ENCODE peak calls at places on chromosomes 5 and 9, in seven cellular contexts. P is DND-41, O is A549, Y is left ventricle myocardium inferior, I is psoas muscle, E is colonic mucosa, X is sigmoid colon. B is an unnamed sample. For H3K4me1, the result is how much of the 10 kb centered on the place peaks cover.

GRCh38 chr5:142317673-142318261 is 7.1 kb downstream of the SPRY4 start:
- DNase-seq in I (no peak), X (no peak), Y (peak), P (no peak), O (no peak), E (no peak), B (no peak)

GRCh38 chr9:72473474-72474241 is 47.8 kb upstream of the TMC1 start:
- DNase-seq in P (no peak), Y (no peak), E (no peak), I (no peak), X (no peak), O (peak), B (no peak)

GRCh38 chr5:115838885-115839518 is 2.4 kb downstream of the ATG12 start:
- DNase-seq in O (peak), E (no peak), I (no peak), Y (no peak), X (no peak), P (peak), B (no peak)

GRCh38 chr5:27316283-27316675 is 277.9 kb upstream of the CDH9 start:
- DNase-seq in X (no peak), P (no peak), O (peak), Y (no peak), E (no peak), I (no peak), B (no peak)

GRCh38 chr5:80238078-80238477 is 17.8 kb downstream of the SERINC5 start:
- DNase-seq in I (no peak), P (no peak), X (no peak), E (no peak), Y (no peak), O (no peak), B (no peak)

GRCh38 chr5:148020247-148020646 is 43.5 kb upstream of the SPINK5 start:
- DNase-seq in O (no peak), I (no peak), X (no peak), E (no peak), Y (no peak), P (no peak), B (no peak)

GRCh38 chr5:159582756-159583523 is 252.7 kb upstream of the IL12B start:
- DNase-seq in O (peak), Y (no peak), I (no peak), P (no peak), E (no peak), X (no peak), B (no peak)

GRCh38 chr5:176794509-176794908 is 15.8 kb upstream of the UNC5A start:
- DNase-seq in O (no peak), X (no peak), E (no peak), Y (no peak), P (no peak), I (no peak), B (no peak)

GRCh38 chr9:137129089-137129455 is 9.9 kb upstream of the GRIN1 start:
- DNase-seq in O (peak), X (no peak), Y (no peak), I (no peak), P (peak), E (peak), B (peak)

GRCh38 chr5:683619-684481 is 9.3 kb downstream of the TPPP start:
- DNase-seq in Y (peak), E (no peak), P (no peak), X (peak), I (peak), O (no peak), B (peak)

GRCh38 chr5:56409331-56410190 is 176.4 kb upstream of the ANKRD55 start:
- DNase-seq in X (no peak), Y (no peak), O (peak), E (no peak), I (no peak), P (no peak), B (peak)

GRCh38 chr9:107717608-107718314 is 228.2 kb upstream of the KLF4 start:
- DNase-seq in O (no peak), P (no peak), Y (no peak), E (peak), I (no peak), X (no peak), B (no peak)

GRCh38 chr9:24257726-24258125 is 288.0 kb downstream of the IZUMO3 start:
- DNase-seq in X (no peak), E (no peak), P (no peak), Y (no peak), O (no peak), I (no peak), B (no peak)

GRCh38 chr5:171897231-171897630 is 109.2 kb downstream of the FBXW11 start:
- DNase-seq in X (no peak), P (peak), Y (no peak), O (no peak), I (no peak), E (no peak), B (no peak)

GRCh38 chr9:86047361-86047760 is 52.0 kb downstream of the GOLM1 start:
- DNase-seq in X (no peak), I (no peak), O (no peak), E (no peak), Y (no peak), P (no peak), B (no peak)

GRCh38 chr9:96048954-96049831 is 173.7 kb downstream of the ERCC6L2 start:
- DNase-seq in E (no peak), Y (peak), I (peak), P (no peak), O (no peak), X (peak), B (no peak)

GRCh38 chr9:105694848-105695581 is 674 bp downstream of the TMEM38B start:
- DNase-seq in X (peak), Y (peak), I (peak), E (peak), O (peak), P (peak), B (peak)

DNA sequence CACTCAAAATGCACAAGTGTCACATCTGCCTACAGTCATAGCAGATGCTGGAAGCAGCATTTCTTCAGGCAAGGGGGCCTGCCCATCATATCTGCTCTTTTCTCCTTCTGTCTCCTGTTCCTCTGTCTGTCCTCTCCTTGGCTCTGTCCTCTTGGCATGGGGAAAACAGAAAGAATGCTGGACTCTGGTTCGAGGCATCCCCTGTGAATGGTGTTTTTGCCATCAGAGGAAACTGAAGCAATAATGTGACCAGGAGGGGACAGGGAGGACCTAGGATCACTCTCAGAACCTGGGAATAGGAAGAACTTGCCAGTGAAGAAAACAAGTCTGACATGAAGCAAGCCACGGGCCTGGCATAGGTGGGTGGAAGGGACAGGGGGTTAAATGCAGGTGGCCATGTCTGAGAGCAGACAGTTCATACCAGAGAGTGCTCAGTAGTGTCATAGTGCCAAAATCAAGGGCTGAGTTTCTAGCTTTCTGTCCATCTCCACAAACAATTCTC is 35.3 kb downstream of the AQP7 start:
- DNase-seq in E (no peak), O (no peak), P (no peak), X (no peak), Y (no peak), I (no peak), B (no peak)
- TF ChIP-seq CTCF in E (no peak), O (no peak), P (no peak), X (no peak), Y (no peak), I (no peak), B (no peak)

GRCh38 chr9:91154686-91155085 is 207.0 kb downstream of the AUH start:
- DNase-seq in P (no peak), E (no peak), O (no peak), I (no peak), Y (no peak), X (no peak), B (no peak)
- H3K4me1 ChIP-seq in P (under half), E (under half), O (under half), I (under half), Y (under half), X (under half), B (under half)

GRCh38 chr5:96615223-96615622 is 47.0 kb upstream of the CAST start:
- DNase-seq in E (no peak), X (no peak), P (no peak), I (no peak), O (no peak), Y (no peak), B (no peak)

GRCh38 chr5:96609369-96609768 is 52.8 kb upstream of the CAST start:
- DNase-seq in I (no peak), O (no peak), Y (no peak), X (no peak), P (no peak), E (no peak), B (no peak)

GRCh38 chr5:96610747-96611146 is 51.4 kb upstream of the CAST start:
- DNase-seq in I (no peak), E (no peak), Y (no peak), P (no peak), X (no peak), O (no peak), B (no peak)

GRCh38 chr5:96616801-96617200 is 45.4 kb upstream of the CAST start:
- DNase-seq in X (no peak), I (no peak), O (no peak), Y (no peak), E (peak), P (no peak), B (no peak)

GRCh38 chr5:96614110-96614691 is 48.0 kb upstream of the CAST start:
- DNase-seq in X (peak), O (peak), I (no peak), Y (no peak), P (peak), E (peak), B (peak)
- H3K4me3 ChIP-seq in X (no peak), O (no peak), I (no peak), Y (peak), P (no peak), E (no peak), B (no peak)

GRCh38 chr9:126317513-126317912 is 9.1 kb upstream of the MVB12B start:
- DNase-seq in O (no peak), E (peak), X (no peak), I (no peak), Y (no peak), P (peak), B (no peak)
- TF ChIP-seq CTCF in O (no peak), E (peak), X (no peak), I (peak), Y (peak), P (peak), B (peak)

GRCh38 chr5:133341915-133342710 is 270.2 kb downstream of the FSTL4 start:
- DNase-seq in O (no peak), Y (no peak), I (no peak), P (no peak), X (peak), E (no peak), B (no peak)

GRCh38 chr5:133340822-133341221 is 271.5 kb downstream of the FSTL4 start:
- DNase-seq in Y (no peak), O (no peak), I (no peak), E (no peak), X (peak), P (no peak), B (no peak)

GRCh38 chr5:133344266-133344665 is 268.1 kb downstream of the FSTL4 start:
- DNase-seq in I (no peak), O (no peak), X (no peak), P (no peak), Y (no peak), E (no peak), B (no peak)

GRCh38 chr5:133341296-133341695 is 271.0 kb downstream of the FSTL4 start:
- DNase-seq in E (no peak), P (no peak), Y (no peak), O (no peak), I (no peak), X (peak), B (no peak)

GRCh38 chr5:133343196-133343595 is 269.1 kb downstream of the FSTL4 start:
- DNase-seq in Y (no peak), E (no peak), I (no peak), X (peak), P (no peak), O (no peak), B (no peak)
- H3K4me1 ChIP-seq in Y (under half), E (under half), I (under half), X (under half), P (under half), O (under half), B (under half)

GRCh38 chr5:139848508-139849100 is 53.0 kb downstream of the PSD2 start:
- DNase-seq in Y (no peak), I (peak), P (no peak), E (no peak), O (no peak), X (no peak), B (no peak)
- H3K4me3 ChIP-seq in Y (peak), I (peak), P (no peak), E (peak), O (peak), X (peak), B (no peak)

GRCh38 chr9:15101046-15101445 is 190.8 kb upstream of the FREM1 start:
- DNase-seq in I (no peak), X (no peak), P (no peak), Y (no peak), O (no peak), E (no peak), B (no peak)

GRCh38 chr9:15103321-15103720 is 193.1 kb upstream of the FREM1 start:
- DNase-seq in Y (no peak), O (no peak), E (no peak), I (no peak), P (no peak), X (no peak), B (no peak)

GRCh38 chr9:15104826-15105420 is 194.7 kb upstream of the FREM1 start:
- DNase-seq in O (peak), Y (no peak), X (no peak), E (peak), P (peak), I (no peak), B (peak)
- TF ChIP-seq CTCF in O (peak), Y (peak), X (peak), E (peak), P (peak), I (peak), B (peak)

DNA sequence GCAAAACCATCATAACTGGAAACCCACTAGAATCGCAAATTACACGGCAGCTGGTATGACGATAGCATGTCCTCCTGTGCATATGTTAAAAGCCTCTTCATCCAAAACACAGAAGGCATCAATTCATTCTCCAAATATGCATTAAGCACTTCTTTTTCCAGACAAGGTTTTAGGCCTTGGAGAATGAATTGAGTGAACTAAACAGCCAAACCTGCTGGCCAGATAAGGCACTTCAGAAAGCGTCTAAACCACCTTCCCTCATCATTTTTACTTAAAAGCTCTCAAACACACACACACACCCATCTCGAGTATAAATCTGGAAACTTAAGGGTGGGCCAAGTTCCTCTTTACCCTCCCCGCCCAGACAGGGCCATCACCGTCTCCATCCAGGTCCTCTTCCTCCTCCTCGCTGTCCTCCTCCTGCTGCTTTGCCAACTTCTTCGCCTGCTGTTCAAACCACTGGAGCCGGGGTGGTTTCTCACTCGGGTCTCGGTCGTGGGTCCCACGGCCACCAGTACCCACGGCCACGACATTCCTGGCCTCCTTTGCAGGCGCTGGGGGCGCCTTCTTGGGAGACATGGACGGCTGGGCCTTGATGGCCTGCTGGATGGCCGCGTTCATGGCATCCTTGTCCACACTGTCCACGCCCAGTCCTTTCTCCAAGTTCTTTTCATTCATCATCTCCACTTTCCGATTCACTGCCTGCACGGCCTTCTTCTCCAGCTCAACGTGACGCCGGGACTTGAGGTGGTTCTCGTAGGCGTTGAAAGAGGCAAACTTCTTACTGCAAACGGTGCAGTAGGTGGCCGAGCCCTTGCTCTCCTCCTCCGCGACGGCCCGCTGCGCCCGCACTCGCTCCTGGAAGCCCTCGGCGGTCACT is 696 bp downstream of the ZNF622 start:
- DNase-seq in P (no peak), O (no peak), Y (no peak), E (no peak), X (no peak), I (no peak), B (no peak)
- H3K4me1 ChIP-seq in P (half or more), O (under half), Y (half or more), E (under half), X (half or more), I (half or more), B (under half)

DNA sequence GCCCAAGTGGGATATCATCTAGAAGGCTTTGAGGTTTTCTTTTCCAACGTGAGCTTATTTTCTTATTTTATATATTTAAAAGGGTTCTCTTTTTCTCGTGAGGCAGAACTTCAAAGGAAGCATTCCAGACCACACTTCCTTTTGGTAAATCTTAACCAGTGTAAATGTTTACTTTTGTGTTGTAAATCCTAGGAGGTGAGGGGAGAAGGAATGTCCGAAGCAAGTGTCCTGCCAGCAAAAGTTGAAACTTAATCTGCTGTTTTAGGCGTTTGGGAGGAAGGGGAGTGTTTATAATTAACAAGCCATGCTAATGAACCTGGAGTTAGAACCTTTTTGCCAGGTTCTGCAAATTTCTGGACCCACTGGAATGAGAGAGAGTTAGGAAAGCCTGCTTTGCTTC is 37.9 kb downstream of the WWC1 start:
- DNase-seq in E (no peak), P (no peak), Y (no peak), I (no peak), O (peak), X (no peak), B (no peak)
- H3K4me3 ChIP-seq in E (no peak), P (no peak), Y (no peak), I (no peak), O (peak), X (no peak), B (no peak)

B was measured in BE2C.